ENCODE peak calls at places on chromosome 3, in ten cellular contexts. D, K, M, R, J, A, W, V, U and Q are unnamed samples.
A peak's percentile ranks its signal among the peaks of the same experiment; 100 is the strongest.

GRCh38 chr3:184154909-184155643 is at the start of gene DVL3:
- DNase-seq in D (peak; percentile 67), K (no peak), M (peak; percentile 41), R (peak; percentile 74), J (peak; percentile 60), A (no peak), W (no peak), V (peak; percentile 56), U (no peak), Q (peak; percentile 60)

GRCh38 chr3:193915613-193916012 is 220.3 kb upstream of the HES1 start:
- DNase-seq in D (no peak), K (no peak), M (no peak), R (no peak), J (no peak), A (peak; percentile 11), W (no peak), V (no peak), U (no peak), Q (no peak)

GRCh38 chr3:125160911-125161371 is 51.6 kb downstream of the SLC12A8 start:
- DNase-seq in D (no peak), K (no peak), M (no peak), R (no peak), J (peak; percentile 65), A (no peak), W (no peak), V (no peak), U (no peak), Q (no peak)

GRCh38 chr3:29072626-29073025 is 208.2 kb upstream of the RBMS3 start:
- DNase-seq in D (no peak), K (no peak), M (no peak), R (no peak), J (peak; percentile 30), A (no peak), W (no peak), V (no peak), U (no peak), Q (no peak)

GRCh38 chr3:194189243-194189791 is 53.4 kb downstream of the HES1 start:
- DNase-seq in D (no peak), K (no peak), M (no peak), R (no peak), J (peak; percentile 34), A (no peak), W (no peak), V (no peak), U (no peak), Q (no peak)

GRCh38 chr3:17741621-17742091 is 775 bp downstream of the TBC1D5 start:
- DNase-seq in D (no peak), K (peak; percentile 14), M (no peak), R (no peak), J (no peak), A (peak; percentile 92), W (no peak), V (no peak), U (no peak), Q (no peak)

GRCh38 chr3:144128117-144128892 is 156.7 kb downstream of the DIPK2A start:
- DNase-seq in D (no peak), K (no peak), M (no peak), R (no peak), J (no peak), A (no peak), W (no peak), V (peak; percentile 30), U (no peak), Q (peak; percentile 9)

GRCh38 chr3:46629571-46630517 is 17.5 kb downstream of the FAM240A start:
- DNase-seq in D (peak; percentile 91), K (peak; percentile 13), M (peak; percentile 69), R (peak; percentile 65), J (peak; percentile 73), A (no peak), W (no peak), V (peak; percentile 79), U (peak; percentile 30), Q (peak; percentile 76)

GRCh38 chr3:154168998-154169880 is 48.0 kb downstream of the ARHGEF26 start:
- DNase-seq in D (no peak), K (no peak), M (no peak), R (no peak), J (no peak), A (no peak), W (no peak), V (no peak), U (no peak), Q (no peak)

GRCh38 chr3:187293514-187293870 is 2.0 kb upstream of the MASP1 start:
- DNase-seq in D (no peak), K (no peak), M (no peak), R (no peak), J (no peak), A (no peak), W (no peak), V (no peak), U (no peak), Q (no peak)

GRCh38 chr3:29949131-29949530 is 657.3 kb upstream of the TGFBR2 start:
- DNase-seq in D (no peak), K (no peak), M (no peak), R (no peak), J (peak; percentile 42), A (no peak), W (no peak), V (peak; percentile 17), U (no peak), Q (no peak)

DNA sequence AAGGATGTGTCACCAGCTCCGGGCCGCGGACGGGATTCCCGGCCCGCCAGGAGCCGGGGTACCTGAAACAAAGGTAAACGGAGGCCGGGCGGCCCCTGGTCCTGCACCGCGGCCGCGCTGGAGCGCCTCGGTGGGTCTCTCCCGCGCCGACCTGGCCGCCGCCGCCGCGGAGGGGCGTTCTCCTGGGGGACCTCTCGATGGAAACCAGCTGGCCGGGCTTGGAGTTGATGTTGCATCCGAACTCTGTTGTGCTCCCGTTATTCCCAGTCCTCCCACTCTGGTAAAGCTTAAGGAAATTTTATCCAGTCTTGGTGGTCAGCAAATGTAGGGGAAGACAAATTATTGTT is 794 bp downstream of the PPP2R3A start:
- DNase-seq in D (peak; percentile 56), K (no peak), M (peak; percentile 36), R (no peak), J (peak; percentile 40), A (no peak), W (peak; percentile 88), V (no peak), U (no peak), Q (no peak)
- TF ChIP-seq CTCF in D (no peak), K (no peak), M (no peak), R (no peak), J (no peak), A (no peak), W (peak; percentile 57), V (no peak), U (no peak), Q (no peak)

GRCh38 chr3:172577962-172578560 is 54.8 kb upstream of the TNFSF10 start:
- DNase-seq in D (no peak), K (no peak), M (no peak), R (no peak), J (no peak), A (no peak), W (no peak), V (no peak), U (no peak), Q (no peak)

GRCh38 chr3:172580680-172581079 is 57.5 kb upstream of the TNFSF10 start:
- DNase-seq in D (no peak), K (no peak), M (no peak), R (no peak), J (no peak), A (no peak), W (no peak), V (no peak), U (no peak), Q (no peak)

GRCh38 chr3:172582712-172583111 is 59.5 kb upstream of the TNFSF10 start:
- DNase-seq in D (no peak), K (no peak), M (no peak), R (no peak), J (peak; percentile 63), A (no peak), W (no peak), V (peak; percentile 93), U (no peak), Q (peak; percentile 85)

GRCh38 chr3:172585954-172586353 is 62.7 kb upstream of the TNFSF10 start:
- DNase-seq in D (no peak), K (no peak), M (no peak), R (no peak), J (no peak), A (no peak), W (no peak), V (no peak), U (no peak), Q (no peak)

GRCh38 chr3:172581757-172582166 is 58.5 kb upstream of the TNFSF10 start:
- DNase-seq in D (no peak), K (no peak), M (no peak), R (no peak), J (no peak), A (no peak), W (no peak), V (no peak), U (no peak), Q (no peak)
- TF ChIP-seq CTCF in D (no peak), K (no peak), M (no peak), R (no peak), J (no peak), A (no peak), W (no peak), V (no peak), U (no peak), Q (no peak)

DNA sequence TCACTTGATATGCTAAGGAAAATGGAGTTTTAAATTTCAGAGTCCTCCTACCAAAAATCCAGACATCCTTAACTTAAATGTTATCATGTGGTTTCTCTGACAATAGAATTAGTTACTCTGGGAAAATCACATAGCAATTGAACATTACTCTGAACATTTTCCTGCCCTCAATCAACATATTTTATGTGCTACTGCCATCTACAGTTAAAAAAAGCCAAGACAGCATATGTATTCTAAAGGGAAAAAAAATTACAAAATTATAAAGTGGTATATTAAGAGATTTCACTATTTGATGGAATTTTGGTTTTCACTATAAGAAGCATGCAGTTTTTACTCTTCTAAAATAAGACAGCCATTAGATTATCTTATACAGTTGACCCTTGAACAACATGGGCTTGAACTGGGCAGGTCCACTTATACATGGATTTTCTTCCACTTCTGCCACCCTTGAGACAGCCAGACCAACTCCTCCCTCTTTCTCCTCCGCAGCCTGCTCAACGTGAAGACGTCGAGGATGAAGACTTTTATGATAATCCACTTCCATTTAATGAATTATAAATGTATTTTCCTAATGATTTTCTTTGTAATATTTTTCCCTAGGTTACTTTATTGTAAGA is 122.3 kb downstream of the ATP1B3 start:
- DNase-seq in D (no peak), K (no peak), M (no peak), R (no peak), J (peak; percentile 44), A (no peak), W (no peak), V (peak; percentile 17), U (no peak), Q (peak; percentile 23)
- TF ChIP-seq CTCF in D (no peak), K (peak; percentile 34), M (peak; percentile 57), R (peak; percentile 51), J (peak; percentile 41), A (no peak), W (peak; percentile 81), V (peak; percentile 17), U (peak; percentile 54), Q (peak; percentile 35)

DNA sequence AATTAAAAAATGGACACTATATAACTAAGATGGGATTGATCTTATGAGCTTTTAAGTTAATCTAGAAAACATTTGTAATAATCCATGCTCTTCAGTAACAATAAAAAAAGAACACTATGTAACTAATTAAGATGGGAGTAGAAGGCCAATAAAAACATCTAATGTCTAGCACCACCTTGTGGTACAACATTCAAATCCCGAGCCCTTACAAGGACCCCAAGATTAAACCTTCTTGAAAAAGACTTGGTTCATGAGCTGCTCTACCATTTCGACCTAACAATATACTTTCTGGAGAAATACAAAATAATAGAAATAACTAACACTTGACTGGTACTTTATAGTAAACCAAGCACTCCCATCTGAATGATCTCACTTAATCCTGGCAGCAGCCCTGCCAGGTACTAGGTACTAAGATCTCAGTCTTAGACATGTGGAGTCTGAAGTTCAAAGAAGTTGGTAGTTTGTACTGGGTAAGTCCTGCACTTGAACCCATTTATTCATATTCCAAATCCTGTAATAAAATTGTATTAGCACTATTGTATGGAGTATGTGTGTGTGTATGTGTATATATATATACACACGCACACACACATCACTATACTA is 21.8 kb downstream of the METTL6 start:
- DNase-seq in D (no peak), K (no peak), M (no peak), R (peak; percentile 82), J (peak; percentile 80), A (no peak), W (no peak), V (peak; percentile 67), U (peak; percentile 23), Q (peak; percentile 59)
- TF ChIP-seq CTCF in D (no peak), K (peak; percentile 58), M (peak; percentile 78), R (peak; percentile 95), J (peak; percentile 68), A (peak; percentile 47), W (peak; percentile 88), V (peak; percentile 59), U (peak; percentile 68), Q (peak; percentile 57)